ENCODE peak calls at places on chromosomes 6 and 20, in eight cellular contexts. One of them, this sample, is unnamed.

GRCh38 chr6:68572525-68572924 is 62.6 kb upstream of the ADGRB3 start:
- DNase-seq in GM12865: peak
- DNase-seq in HCT116: no peak
- DNase-seq in left lung: no peak
- DNase-seq in WTC11: peak
- DNase-seq in endothelial cell: peak
- DNase-seq in GM10248: peak
- DNase-seq in prostate gland: no peak
- DNase-seq in this sample: peak

GRCh38 chr6:132490024-132490423 is 22.9 kb downstream of the STX7 start:
- DNase-seq in GM12865: peak
- DNase-seq in HCT116: no peak
- DNase-seq in left lung: peak
- DNase-seq in WTC11: no peak
- DNase-seq in endothelial cell: no peak
- DNase-seq in GM10248: no peak
- DNase-seq in prostate gland: no peak
- DNase-seq in this sample: no peak

GRCh38 chr20:1424336-1424735 is 31.5 kb upstream of the FKBP1A start:
- DNase-seq in GM12865: no peak
- DNase-seq in HCT116: no peak
- DNase-seq in left lung: no peak
- DNase-seq in WTC11: no peak
- DNase-seq in endothelial cell: no peak
- DNase-seq in GM10248: no peak
- DNase-seq in prostate gland: no peak
- DNase-seq in this sample: no peak

GRCh38 chr6:70985151-70985550 is 28.3 kb upstream of the B3GAT2 start:
- DNase-seq in GM12865: no peak
- DNase-seq in HCT116: no peak
- DNase-seq in left lung: no peak
- DNase-seq in WTC11: no peak
- DNase-seq in endothelial cell: no peak
- DNase-seq in GM10248: no peak
- DNase-seq in prostate gland: no peak
- DNase-seq in this sample: no peak

GRCh38 chr6:100202417-100203194 is 208.6 kb upstream of the MCHR2 start:
- DNase-seq in GM12865: no peak
- DNase-seq in HCT116: peak
- DNase-seq in left lung: no peak
- DNase-seq in WTC11: no peak
- DNase-seq in endothelial cell: no peak
- DNase-seq in GM10248: no peak
- DNase-seq in prostate gland: no peak
- DNase-seq in this sample: no peak

GRCh38 chr6:68343901-68344300 is 291.2 kb upstream of the ADGRB3 start:
- DNase-seq in GM12865: peak
- DNase-seq in HCT116: no peak
- DNase-seq in left lung: no peak
- DNase-seq in WTC11: peak
- DNase-seq in endothelial cell: peak
- DNase-seq in GM10248: no peak
- DNase-seq in prostate gland: no peak
- DNase-seq in this sample: peak

GRCh38 chr6:153989989-153990388 is 49.1 kb upstream of the OPRM1 start:
- DNase-seq in GM12865: no peak
- DNase-seq in HCT116: no peak
- DNase-seq in left lung: no peak
- DNase-seq in WTC11: no peak
- DNase-seq in endothelial cell: no peak
- DNase-seq in GM10248: no peak
- DNase-seq in prostate gland: no peak
- DNase-seq in this sample: no peak

GRCh38 chr6:31528307-31528777 is 420 bp upstream of the MCCD1 start:
- DNase-seq in GM12865: no peak
- DNase-seq in HCT116: no peak
- DNase-seq in left lung: no peak
- DNase-seq in WTC11: no peak
- DNase-seq in endothelial cell: no peak
- DNase-seq in GM10248: no peak
- DNase-seq in prostate gland: no peak
- DNase-seq in this sample: no peak

GRCh38 chr6:147176795-147177194 is 27.4 kb upstream of the STXBP5 start:
- DNase-seq in GM12865: no peak
- DNase-seq in HCT116: no peak
- DNase-seq in left lung: no peak
- DNase-seq in WTC11: no peak
- DNase-seq in endothelial cell: no peak
- DNase-seq in GM10248: no peak
- DNase-seq in prostate gland: no peak
- DNase-seq in this sample: no peak

GRCh38 chr6:149112976-149113375 is 204.5 kb upstream of the TAB2 start:
- DNase-seq in GM12865: peak
- DNase-seq in HCT116: no peak
- DNase-seq in left lung: no peak
- DNase-seq in WTC11: no peak
- DNase-seq in endothelial cell: no peak
- DNase-seq in GM10248: peak
- DNase-seq in prostate gland: no peak
- DNase-seq in this sample: no peak

GRCh38 chr6:33481192-33481591 is 26.8 kb downstream of the ZBTB9 start:
- DNase-seq in GM12865: no peak
- DNase-seq in HCT116: peak
- DNase-seq in left lung: no peak
- DNase-seq in WTC11: no peak
- DNase-seq in endothelial cell: no peak
- DNase-seq in GM10248: no peak
- DNase-seq in prostate gland: no peak
- DNase-seq in this sample: no peak
- TF ChIP-seq CTCF in GM12865: no peak
- TF ChIP-seq CTCF in HCT116: no peak
- TF ChIP-seq CTCF in left lung: no peak
- TF ChIP-seq CTCF in WTC11: no peak
- TF ChIP-seq CTCF in endothelial cell: no peak
- TF ChIP-seq CTCF in GM10248: no peak
- TF ChIP-seq CTCF in prostate gland: no peak
- TF ChIP-seq CTCF in this sample: no peak

DNA sequence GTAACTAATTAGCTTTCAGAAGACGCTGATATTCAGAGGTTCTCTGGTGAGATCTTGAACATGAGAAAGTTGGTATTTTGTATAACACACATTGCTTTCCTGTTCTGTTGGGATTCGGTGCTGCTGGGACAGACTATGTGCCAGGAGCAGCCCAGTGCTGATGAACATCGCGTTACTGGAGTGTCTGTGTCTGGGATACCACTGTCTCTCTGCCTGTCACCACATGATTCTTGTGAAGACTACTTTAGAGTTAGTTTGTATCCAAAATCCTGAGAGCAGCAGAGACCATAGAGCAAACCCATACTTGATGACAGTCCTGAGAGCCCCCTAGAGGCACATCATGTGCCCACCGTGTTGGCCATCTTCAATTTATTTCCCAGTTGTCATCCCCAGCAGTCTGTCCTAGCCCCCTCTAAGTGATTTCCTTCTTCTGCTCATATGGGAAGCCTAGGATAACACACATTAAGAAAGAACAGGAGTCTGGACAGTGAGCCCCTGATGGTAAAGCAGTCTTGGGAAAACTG is 41.8 kb upstream of the TINAG start:
- DNase-seq in GM12865: no peak
- DNase-seq in HCT116: no peak
- DNase-seq in left lung: no peak
- DNase-seq in WTC11: peak
- DNase-seq in endothelial cell: peak
- DNase-seq in GM10248: no peak
- DNase-seq in prostate gland: no peak
- DNase-seq in this sample: no peak
- TF ChIP-seq CTCF in GM12865: no peak
- TF ChIP-seq CTCF in HCT116: no peak
- TF ChIP-seq CTCF in left lung: no peak
- TF ChIP-seq CTCF in WTC11: peak
- TF ChIP-seq CTCF in endothelial cell: peak
- TF ChIP-seq CTCF in GM10248: no peak
- TF ChIP-seq CTCF in prostate gland: no peak
- TF ChIP-seq CTCF in this sample: peak

GRCh38 chr6:52576392-52577021 is 353 bp downstream of the TRAM2 start:
- DNase-seq in GM12865: peak
- DNase-seq in HCT116: peak
- DNase-seq in left lung: peak
- DNase-seq in WTC11: peak
- DNase-seq in endothelial cell: peak
- DNase-seq in GM10248: peak
- DNase-seq in prostate gland: no peak
- DNase-seq in this sample: peak
- TF ChIP-seq CTCF in GM12865: peak
- TF ChIP-seq CTCF in HCT116: peak
- TF ChIP-seq CTCF in left lung: peak
- TF ChIP-seq CTCF in WTC11: peak
- TF ChIP-seq CTCF in endothelial cell: peak
- TF ChIP-seq CTCF in GM10248: peak
- TF ChIP-seq CTCF in prostate gland: peak
- TF ChIP-seq CTCF in this sample: peak

GRCh38 chr20:63043348-63044203 is 36.8 kb upstream of the BHLHE23 start:
- DNase-seq in GM12865: no peak
- DNase-seq in HCT116: no peak
- DNase-seq in left lung: peak
- DNase-seq in WTC11: no peak
- DNase-seq in endothelial cell: no peak
- DNase-seq in GM10248: no peak
- DNase-seq in prostate gland: no peak
- DNase-seq in this sample: peak
- TF ChIP-seq CTCF in GM12865: no peak
- TF ChIP-seq CTCF in HCT116: no peak
- TF ChIP-seq CTCF in left lung: no peak
- TF ChIP-seq CTCF in WTC11: no peak
- TF ChIP-seq CTCF in endothelial cell: no peak
- TF ChIP-seq CTCF in GM10248: no peak
- TF ChIP-seq CTCF in prostate gland: no peak
- TF ChIP-seq CTCF in this sample: no peak

This sample was measured in glutamatergic neuron.